ENCODE peak calls at places on chromosomes 2 and 18, in four cellular contexts. One of them, this sample, is unnamed.

GRCh38 chr2:206212673-206213513 is 53.2 kb downstream of the EEF1B2 start:
- DNase-seq in midbrain: no peak
- DNase-seq in NCI-H345: peak
- DNase-seq in stimulated activated CD4-positive, alpha-beta T cell treated with anti-CD3 and anti-CD28 coated beads, Interleukin-1b, Interleukin-23, amount 100 ng/mL, for 24 hours: no peak
- DNase-seq in this sample: no peak

GRCh38 chr2:20353597-20353996 is 3.0 kb upstream of the PUM2 start:
- DNase-seq in stimulated activated CD4-positive, alpha-beta T cell treated with anti-CD3 and anti-CD28 coated beads, Interleukin-1b, Interleukin-23, amount 100 ng/mL, for 24 hours: no peak
- DNase-seq in midbrain: no peak
- DNase-seq in NCI-H345: peak
- DNase-seq in this sample: no peak

GRCh38 chr18:55585586-55586521 is 2.1 kb downstream of the TCF4 start:
- DNase-seq in NCI-H345: no peak
- DNase-seq in midbrain: peak
- DNase-seq in stimulated activated CD4-positive, alpha-beta T cell treated with anti-CD3 and anti-CD28 coated beads, Interleukin-1b, Interleukin-23, amount 100 ng/mL, for 24 hours: no peak
- DNase-seq in this sample: no peak

GRCh38 chr18:57523171-57523956 is 63.1 kb downstream of the FECH start:
- DNase-seq in stimulated activated CD4-positive, alpha-beta T cell treated with anti-CD3 and anti-CD28 coated beads, Interleukin-1b, Interleukin-23, amount 100 ng/mL, for 24 hours: no peak
- DNase-seq in midbrain: peak
- DNase-seq in NCI-H345: no peak
- DNase-seq in this sample: no peak

GRCh38 chr18:56890632-56891031 is 239.5 kb downstream of the WDR7 start:
- DNase-seq in midbrain: no peak
- DNase-seq in NCI-H345: no peak
- DNase-seq in stimulated activated CD4-positive, alpha-beta T cell treated with anti-CD3 and anti-CD28 coated beads, Interleukin-1b, Interleukin-23, amount 100 ng/mL, for 24 hours: no peak
- DNase-seq in this sample: no peak

GRCh38 chr18:68549257-68549871 is 165.5 kb downstream of the TMX3 start:
- DNase-seq in NCI-H345: no peak
- DNase-seq in stimulated activated CD4-positive, alpha-beta T cell treated with anti-CD3 and anti-CD28 coated beads, Interleukin-1b, Interleukin-23, amount 100 ng/mL, for 24 hours: no peak
- DNase-seq in midbrain: no peak
- DNase-seq in this sample: no peak

GRCh38 chr2:238380785-238381184 is 45.9 kb upstream of the ASB1 start:
- DNase-seq in midbrain: no peak
- DNase-seq in NCI-H345: peak
- DNase-seq in stimulated activated CD4-positive, alpha-beta T cell treated with anti-CD3 and anti-CD28 coated beads, Interleukin-1b, Interleukin-23, amount 100 ng/mL, for 24 hours: no peak
- DNase-seq in this sample: no peak

GRCh38 chr18:79687806-79688205 is 8.2 kb downstream of the CTDP1 start:
- DNase-seq in midbrain: no peak
- DNase-seq in stimulated activated CD4-positive, alpha-beta T cell treated with anti-CD3 and anti-CD28 coated beads, Interleukin-1b, Interleukin-23, amount 100 ng/mL, for 24 hours: no peak
- DNase-seq in NCI-H345: no peak
- DNase-seq in this sample: no peak

GRCh38 chr2:64049633-64050220 is 30.5 kb upstream of the VPS54 start:
- DNase-seq in midbrain: peak
- DNase-seq in NCI-H345: peak
- DNase-seq in stimulated activated CD4-positive, alpha-beta T cell treated with anti-CD3 and anti-CD28 coated beads, Interleukin-1b, Interleukin-23, amount 100 ng/mL, for 24 hours: peak
- DNase-seq in this sample: peak

GRCh38 chr18:21439453-21439852 is 161.1 kb downstream of the ESCO1 start:
- DNase-seq in stimulated activated CD4-positive, alpha-beta T cell treated with anti-CD3 and anti-CD28 coated beads, Interleukin-1b, Interleukin-23, amount 100 ng/mL, for 24 hours: no peak
- DNase-seq in NCI-H345: no peak
- DNase-seq in midbrain: no peak
- DNase-seq in this sample: no peak

GRCh38 chr18:48973731-48974130 is 23.0 kb upstream of the SMAD7 start:
- DNase-seq in NCI-H345: no peak
- DNase-seq in midbrain: no peak
- DNase-seq in stimulated activated CD4-positive, alpha-beta T cell treated with anti-CD3 and anti-CD28 coated beads, Interleukin-1b, Interleukin-23, amount 100 ng/mL, for 24 hours: no peak
- DNase-seq in this sample: no peak

GRCh38 chr2:136384541-136385303 is 266.8 kb upstream of the CXCR4 start:
- DNase-seq in stimulated activated CD4-positive, alpha-beta T cell treated with anti-CD3 and anti-CD28 coated beads, Interleukin-1b, Interleukin-23, amount 100 ng/mL, for 24 hours: no peak
- DNase-seq in NCI-H345: peak
- DNase-seq in midbrain: peak
- DNase-seq in this sample: no peak

GRCh38 chr2:31531101-31531500 is 49.6 kb downstream of the SRD5A2 start:
- DNase-seq in NCI-H345: no peak
- DNase-seq in midbrain: no peak
- DNase-seq in stimulated activated CD4-positive, alpha-beta T cell treated with anti-CD3 and anti-CD28 coated beads, Interleukin-1b, Interleukin-23, amount 100 ng/mL, for 24 hours: no peak
- DNase-seq in this sample: no peak

GRCh38 chr18:46001074-46001473 is 33.9 kb upstream of the EPG5 start:
- DNase-seq in midbrain: no peak
- DNase-seq in stimulated activated CD4-positive, alpha-beta T cell treated with anti-CD3 and anti-CD28 coated beads, Interleukin-1b, Interleukin-23, amount 100 ng/mL, for 24 hours: no peak
- DNase-seq in NCI-H345: no peak
- DNase-seq in this sample: no peak

GRCh38 chr18:48053881-48054586 is 123.6 kb upstream of the SMAD2 start:
- DNase-seq in NCI-H345: no peak
- DNase-seq in midbrain: no peak
- DNase-seq in stimulated activated CD4-positive, alpha-beta T cell treated with anti-CD3 and anti-CD28 coated beads, Interleukin-1b, Interleukin-23, amount 100 ng/mL, for 24 hours: no peak
- DNase-seq in this sample: no peak

GRCh38 chr2:194087089-194087488 is 1569.9 kb upstream of the SLC39A10 start:
- DNase-seq in NCI-H345: no peak
- DNase-seq in midbrain: no peak
- DNase-seq in stimulated activated CD4-positive, alpha-beta T cell treated with anti-CD3 and anti-CD28 coated beads, Interleukin-1b, Interleukin-23, amount 100 ng/mL, for 24 hours: no peak
- DNase-seq in this sample: no peak

GRCh38 chr2:48589170-48589767 is 28.4 kb upstream of the GTF2A1L start:
- DNase-seq in stimulated activated CD4-positive, alpha-beta T cell treated with anti-CD3 and anti-CD28 coated beads, Interleukin-1b, Interleukin-23, amount 100 ng/mL, for 24 hours: no peak
- DNase-seq in midbrain: peak
- DNase-seq in NCI-H345: peak
- DNase-seq in this sample: no peak

GRCh38 chr2:80288576-80288975 is 16.0 kb downstream of the LRRTM1 start:
- DNase-seq in midbrain: peak
- DNase-seq in stimulated activated CD4-positive, alpha-beta T cell treated with anti-CD3 and anti-CD28 coated beads, Interleukin-1b, Interleukin-23, amount 100 ng/mL, for 24 hours: no peak
- DNase-seq in NCI-H345: no peak
- DNase-seq in this sample: no peak

GRCh38 chr18:72075040-72075439 is 469.1 kb downstream of the CBLN2 start:
- DNase-seq in midbrain: no peak
- DNase-seq in NCI-H345: no peak
- DNase-seq in stimulated activated CD4-positive, alpha-beta T cell treated with anti-CD3 and anti-CD28 coated beads, Interleukin-1b, Interleukin-23, amount 100 ng/mL, for 24 hours: no peak
- DNase-seq in this sample: no peak

GRCh38 chr2:170972508-170973224 is 43.6 kb downstream of the GORASP2 start:
- DNase-seq in midbrain: no peak
- DNase-seq in stimulated activated CD4-positive, alpha-beta T cell treated with anti-CD3 and anti-CD28 coated beads, Interleukin-1b, Interleukin-23, amount 100 ng/mL, for 24 hours: no peak
- DNase-seq in NCI-H345: no peak
- DNase-seq in this sample: no peak

GRCh38 chr2:19881221-19881620 is 20.6 kb downstream of the TTC32 start:
- DNase-seq in stimulated activated CD4-positive, alpha-beta T cell treated with anti-CD3 and anti-CD28 coated beads, Interleukin-1b, Interleukin-23, amount 100 ng/mL, for 24 hours: no peak
- DNase-seq in midbrain: no peak
- DNase-seq in NCI-H345: no peak
- DNase-seq in this sample: no peak